ENCODE peak calls at places on chromosome 22, in eight cellular contexts. A, Y, O, R, U, T, K and M are unnamed samples.
A peak's percentile ranks its signal among the peaks of the same experiment; 100 is the strongest.

GRCh38 chr22:37626144-37626543 is 13.3 kb upstream of the SH3BP1 start:
- DNase-seq in R (peak; percentile 98), T (peak; percentile 82), O (peak; percentile 68), K (no peak), U (no peak), Y (no peak), A (peak; percentile 80), M (peak; percentile 51)

GRCh38 chr22:23742505-23743264 is 8.2 kb downstream of the ZNF70 start:
- DNase-seq in O (no peak), Y (no peak), K (no peak), A (no peak), R (no peak), T (no peak), U (no peak), M (no peak)

GRCh38 chr22:43275545-43275981 is 67.6 kb downstream of the SCUBE1 start:
- DNase-seq in T (no peak), U (no peak), R (no peak), O (no peak), A (no peak), Y (no peak), K (peak; percentile 41), M (no peak)

GRCh38 chr22:49046546-49047305 is 780.9 kb downstream of the BRD1 start:
- DNase-seq in U (peak; percentile 81), Y (no peak), R (no peak), A (peak; percentile 61), K (peak; percentile 50), T (no peak), O (no peak), M (no peak)

GRCh38 chr22:43992331-43992821 is 31.7 kb upstream of the PARVB start:
- DNase-seq in T (no peak), U (no peak), K (no peak), R (peak; percentile 50), O (no peak), A (no peak), Y (no peak), M (no peak)

GRCh38 chr22:23815781-23816551 is 22.8 kb downstream of the DERL3 start:
- DNase-seq in U (no peak), T (no peak), O (no peak), K (no peak), Y (no peak), R (no peak), A (no peak), M (no peak)

GRCh38 chr22:21563912-21564311 is 3.6 kb upstream of the UBE2L3 start:
- DNase-seq in R (no peak), U (no peak), Y (no peak), A (no peak), T (no peak), K (no peak), O (no peak), M (no peak)

GRCh38 chr22:50733521-50734342 is 4.3 kb upstream of the ACR start:
- DNase-seq in T (peak; percentile 19), K (no peak), O (peak; percentile 5), U (no peak), R (peak; percentile 52), Y (no peak), A (peak; percentile 44), M (no peak)

GRCh38 chr22:27348634-27349033 is 452.9 kb downstream of the MN1 start:
- DNase-seq in U (no peak), K (no peak), T (peak; percentile 44), R (no peak), A (no peak), Y (no peak), O (no peak), M (no peak)

GRCh38 chr22:50613291-50613981 is 12.8 kb downstream of the MAPK8IP2 start:
- DNase-seq in R (no peak), T (peak; percentile 92), A (no peak), K (peak; percentile 71), U (no peak), Y (no peak), O (peak; percentile 89), M (peak; percentile 95)

GRCh38 chr22:44099696-44100095 is 75.6 kb downstream of the PARVB start:
- DNase-seq in O (no peak), Y (no peak), K (no peak), U (no peak), A (no peak), R (peak; percentile 19), T (no peak), M (no peak)

GRCh38 chr22:50710221-50710620 is 27.8 kb upstream of the ACR start:
- DNase-seq in K (no peak), A (no peak), U (no peak), T (no peak), O (no peak), Y (no peak), R (peak; percentile 52), M (no peak)

GRCh38 chr22:19895160-19895849 is 40.6 kb upstream of the GNB1L start:
- DNase-seq in O (no peak), U (no peak), K (no peak), R (no peak), T (no peak), Y (no peak), A (no peak), M (no peak)

GRCh38 chr22:23163665-23164064 is 16.6 kb upstream of the BCR start:
- DNase-seq in A (no peak), R (peak; percentile 89), Y (no peak), U (no peak), T (no peak), O (peak; percentile 64), K (no peak), M (no peak)

GRCh38 chr22:24894998-24895397 is 51.5 kb downstream of the LHFPL7 start:
- DNase-seq in O (peak; percentile 83), T (peak; percentile 80), U (no peak), Y (no peak), K (peak; percentile 61), R (peak; percentile 88), A (peak; percentile 74), M (peak; percentile 88)

GRCh38 chr22:24893341-24894070 is 53.0 kb downstream of the LHFPL7 start:
- DNase-seq in Y (no peak), A (no peak), U (no peak), O (no peak), R (no peak), K (no peak), T (no peak), M (no peak)

GRCh38 chr22:24894220-24894975 is 52.1 kb downstream of the LHFPL7 start:
- DNase-seq in A (peak; percentile 84), R (peak; percentile 93), U (no peak), O (peak; percentile 87), T (peak; percentile 93), Y (no peak), K (peak; percentile 96), M (peak; percentile 95)
- TF ChIP-seq POLR2AphosphoS5 in A (peak; percentile 80), R (peak; percentile 48), U (no peak), O (peak; percentile 79), T (peak; percentile 35), Y (no peak), K (no peak), M (peak; percentile 97)

GRCh38 chr22:35868938-35869337 is 151.3 kb downstream of the APOL5 start:
- DNase-seq in Y (no peak), O (no peak), R (no peak), T (no peak), U (no peak), A (no peak), K (no peak), M (no peak)

GRCh38 chr22:35870517-35871275 is 153.0 kb downstream of the APOL5 start:
- DNase-seq in Y (no peak), U (no peak), K (no peak), A (no peak), R (no peak), T (no peak), O (no peak), M (no peak)

GRCh38 chr22:35872451-35872850 is 154.8 kb downstream of the APOL5 start:
- DNase-seq in T (no peak), O (no peak), A (no peak), R (peak; percentile 76), K (no peak), U (no peak), Y (no peak), M (no peak)

GRCh38 chr22:35873426-35873825 is 155.2 kb downstream of the RBFOX2 start:
- DNase-seq in R (no peak), T (no peak), A (no peak), K (no peak), Y (peak; percentile 24), U (no peak), O (no peak), M (no peak)
- TF ChIP-seq EP300 in R (no peak), T (no peak), A (no peak), K (no peak), Y (no peak), U (no peak), O (no peak), M (no peak)

DNA sequence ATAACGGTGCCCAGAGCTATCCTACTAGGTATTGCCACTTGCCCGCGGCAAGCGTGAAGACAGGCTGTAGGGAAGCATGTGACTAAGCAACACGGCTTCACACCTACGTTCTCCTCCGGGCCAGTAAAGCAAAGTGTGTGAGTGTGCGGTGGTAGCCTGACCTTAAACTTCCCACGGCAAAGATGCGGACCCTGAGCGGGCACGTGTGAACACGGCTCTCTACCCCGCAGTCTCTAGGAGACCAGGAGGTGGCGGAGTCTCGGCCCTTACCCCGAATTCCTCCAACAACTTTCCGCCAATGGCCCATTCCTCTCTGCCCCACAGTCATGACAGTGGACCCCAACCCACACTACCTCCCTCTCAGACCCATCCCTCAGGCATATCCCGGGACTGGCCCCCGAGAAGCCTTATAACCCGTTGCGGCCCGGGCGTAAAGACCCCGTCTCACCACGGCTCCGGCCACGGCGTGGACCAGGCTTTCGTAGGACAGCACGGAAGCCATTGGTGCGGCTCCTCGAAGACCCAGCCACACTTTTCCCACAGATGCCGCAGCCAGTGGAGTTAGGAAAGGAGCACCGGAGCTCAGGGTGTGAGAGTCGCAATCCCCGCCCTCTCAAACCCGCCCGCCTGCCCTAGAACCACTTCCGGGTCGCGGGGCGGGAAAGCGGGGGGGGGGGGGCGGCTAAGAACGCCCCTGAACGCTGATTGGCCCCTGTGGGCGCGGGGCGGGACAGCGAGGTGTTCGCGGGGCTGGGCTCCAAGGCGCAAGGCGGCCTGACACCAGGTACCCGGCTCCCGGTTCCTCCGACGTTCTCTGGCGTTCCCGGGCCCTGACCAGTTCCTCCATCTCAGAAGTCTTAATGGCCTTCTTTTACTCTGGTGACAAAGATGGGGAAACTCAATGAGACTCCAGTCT is at the start of gene SLC25A17:
- DNase-seq in U (peak; percentile 69), R (peak; percentile 94), Y (peak; percentile 39), T (peak; percentile 92), A (peak; percentile 93), O (peak; percentile 93), K (peak; percentile 76), M (peak; percentile 93)
- TF ChIP-seq CTCF in U (no peak), R (peak; percentile 45), Y (peak; percentile 41), T (peak; percentile 43), A (no peak), O (peak; percentile 49), K (peak; percentile 57), M (peak; percentile 37)

DNA sequence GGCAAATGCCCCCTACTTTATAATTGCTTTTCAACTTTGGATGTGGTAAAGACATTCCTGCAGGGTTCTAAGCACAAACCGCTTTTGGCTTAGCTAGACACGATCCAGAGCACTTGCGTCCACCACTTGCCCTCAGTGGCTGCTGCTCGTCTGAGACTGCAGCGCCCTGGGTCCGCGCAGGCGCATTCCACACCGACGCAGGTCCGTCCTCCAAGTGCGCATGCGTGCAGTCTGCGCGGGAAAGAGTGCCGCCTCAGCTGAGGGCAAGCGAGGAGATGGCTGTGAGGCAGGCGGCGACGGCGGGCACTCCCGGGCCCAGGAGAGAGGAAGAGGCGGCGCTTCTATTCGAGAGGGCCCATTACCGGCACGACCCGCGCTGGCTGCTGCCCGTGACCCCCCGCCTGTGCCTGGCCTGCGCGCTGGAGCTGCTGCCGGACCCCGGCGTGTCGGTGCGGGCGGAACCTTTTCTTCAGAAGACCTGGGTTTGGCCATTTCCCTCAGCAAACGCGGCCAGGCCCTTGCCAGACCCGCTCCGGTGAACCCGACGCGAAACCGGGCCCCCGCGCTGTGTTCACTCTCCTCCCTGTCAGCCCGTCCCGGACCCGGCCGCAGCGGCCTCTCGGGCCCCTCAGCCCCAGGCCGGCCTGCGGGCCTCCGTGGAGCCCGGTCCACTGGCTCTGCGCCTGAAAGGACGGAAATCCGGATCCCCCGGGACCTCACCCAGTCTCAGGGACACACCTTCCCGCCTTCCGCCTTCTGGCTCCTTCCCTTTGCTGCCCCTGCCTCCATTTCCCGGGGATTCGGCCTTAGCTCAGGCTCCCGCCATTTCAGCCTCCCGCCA is at the start of gene MEI1:
- DNase-seq in T (peak; percentile 81), U (peak; percentile 38), O (peak; percentile 85), Y (peak; percentile 57), R (peak; percentile 91), K (no peak), A (peak; percentile 88), M (peak; percentile 90)
- TF ChIP-seq POLR2AphosphoS5 in T (no peak), U (no peak), O (no peak), Y (no peak), R (no peak), K (no peak), A (no peak), M (no peak)